ENCODE peak calls at places on chromosomes 4 and X, in eight cellular contexts. U is GM04503, O is GM13977, N is testis, H is germinal center, J is neuronal stem cell, G is GDM1, W is memory B cell. S is an unnamed sample.

GRCh38 chr4:47031011-47031678 is at the start of gene GABRB1:
- DNase-seq in U (no peak), O (no peak), N (peak; percentile 66), H (no peak), J (peak; percentile 66), G (no peak), W (no peak), S (peak; percentile 66)

GRCh38 chr4:93810340-93810992 is 18.1 kb upstream of the ATOH1 start:
- DNase-seq in U (no peak), O (no peak), N (peak; percentile 68), H (no peak), J (no peak), G (no peak), W (no peak), S (peak; percentile 66)

GRCh38 chr4:138494931-138495330 is 252.8 kb upstream of the SLC7A11 start:
- DNase-seq in U (peak; percentile 27), O (no peak), N (no peak), H (no peak), J (no peak), G (no peak), W (no peak), S (no peak)

GRCh38 chrX:39577976-39578962 is 519.5 kb downstream of the BCOR start:
- DNase-seq in U (no peak), O (peak; percentile 61), N (no peak), H (peak; percentile 3), J (no peak), G (no peak), W (peak; percentile 7), S (no peak)

GRCh38 chr4:118749347-118749988 is 64.3 kb downstream of the METTL14 start:
- DNase-seq in U (no peak), O (no peak), N (peak; percentile 63), H (no peak), J (no peak), G (no peak), W (no peak), S (no peak)

GRCh38 chr4:77595361-77595973 is 10.2 kb upstream of the CXCL13 start:
- DNase-seq in U (no peak), O (no peak), N (no peak), H (no peak), J (no peak), G (no peak), W (no peak), S (no peak)

GRCh38 chr4:156998500-156999174 is 27.0 kb upstream of the PDGFC start:
- DNase-seq in U (no peak), O (no peak), N (no peak), H (no peak), J (no peak), G (no peak), W (no peak), S (no peak)

GRCh38 chr4:75142850-75143249 is 209.9 kb downstream of the PARM1 start:
- DNase-seq in U (peak; percentile 0), O (no peak), N (no peak), H (no peak), J (no peak), G (no peak), W (no peak), S (no peak)

GRCh38 chr4:19850909-19851308 is 400.8 kb upstream of the SLIT2 start:
- DNase-seq in U (peak; percentile 15), O (no peak), N (no peak), H (no peak), J (no peak), G (no peak), W (no peak), S (no peak)

GRCh38 chr4:11614426-11614825 is 185.7 kb upstream of the HS3ST1 start:
- DNase-seq in U (no peak), O (no peak), N (no peak), H (no peak), J (no peak), G (no peak), W (no peak), S (no peak)

GRCh38 chr4:67006791-67007190 is 538.5 kb downstream of the CENPC start:
- DNase-seq in U (no peak), O (no peak), N (no peak), H (no peak), J (no peak), G (no peak), W (no peak), S (no peak)

GRCh38 chrX:136754641-136755040 is 26.1 kb downstream of the ARHGEF6 start:
- DNase-seq in U (no peak), O (no peak), N (peak; percentile 29), H (no peak), J (no peak), G (peak; percentile 64), W (no peak), S (no peak)

GRCh38 chr4:93384897-93385296 is 443.7 kb upstream of the ATOH1 start:
- DNase-seq in U (no peak), O (no peak), N (no peak), H (no peak), J (no peak), G (no peak), W (no peak), S (no peak)

GRCh38 chr4:152448038-152448437 is 87.9 kb downstream of the FBXW7 start:
- DNase-seq in U (no peak), O (no peak), N (no peak), H (no peak), J (no peak), G (no peak), W (no peak), S (peak; percentile 22)

GRCh38 chr4:23972805-23973204 is 83.0 kb upstream of the PPARGC1A start:
- DNase-seq in U (no peak), O (no peak), N (no peak), H (no peak), J (no peak), G (no peak), W (no peak), S (no peak)

GRCh38 chrX:43589735-43590515 is 66.2 kb upstream of the MAOA start:
- DNase-seq in U (no peak), O (no peak), N (no peak), H (no peak), J (no peak), G (no peak), W (no peak), S (no peak)

GRCh38 chrX:50751091-50751490 is 62.9 kb downstream of the SHROOM4 start:
- DNase-seq in U (no peak), O (no peak), N (no peak), H (no peak), J (no peak), G (no peak), W (no peak), S (no peak)

GRCh38 chr4:87819281-87819919 is 13.4 kb upstream of the MEPE start:
- DNase-seq in U (peak; percentile 37), O (no peak), N (no peak), H (no peak), J (no peak), G (no peak), W (no peak), S (no peak)

GRCh38 chr4:127124919-127125318 is 507.8 kb upstream of the INTU start:
- DNase-seq in U (no peak), O (no peak), N (no peak), H (no peak), J (no peak), G (no peak), W (no peak), S (no peak)

GRCh38 chrX:8724176-8724757 is 7.7 kb downstream of the ANOS1 start:
- DNase-seq in U (no peak), O (no peak), N (no peak), H (no peak), J (no peak), G (no peak), W (no peak), S (peak; percentile 27)